ENCODE peak calls at places on chromosomes 2 and 18, in seven cellular contexts. G, I, Q, P, E, H and O are unnamed samples.

GRCh38 chr18:11953113-11953512 is 28.2 kb upstream of the IMPA2 start:
- DNase-seq in Q (no peak), G (no peak), I (no peak), E (no peak), P (no peak), H (peak; percentile 11), O (no peak)

GRCh38 chr2:184596819-184597411 is 1.4 kb upstream of the ZNF804A start:
- DNase-seq in E (no peak), Q (no peak), H (peak; percentile 81), P (peak; percentile 56), G (no peak), I (no peak), O (no peak)

GRCh38 chr2:138841459-138841858 is 61.3 kb upstream of the NXPH2 start:
- DNase-seq in H (no peak), P (no peak), I (no peak), E (no peak), Q (no peak), G (no peak), O (no peak)

GRCh38 chr18:48336332-48336731 is 72.9 kb downstream of the ZBTB7C start:
- DNase-seq in H (no peak), E (no peak), G (no peak), I (no peak), P (no peak), Q (no peak), O (no peak)

GRCh38 chr2:7180641-7181370 is 263.6 kb downstream of the RNF144A start:
- DNase-seq in G (no peak), I (no peak), E (no peak), P (no peak), Q (no peak), H (no peak), O (no peak)

GRCh38 chr18:62606106-62606505 is 83.3 kb downstream of the ZCCHC2 start:
- DNase-seq in P (no peak), Q (no peak), I (no peak), G (no peak), H (peak; percentile 32), E (no peak), O (no peak)

GRCh38 chr2:10333966-10334365 is 31.3 kb downstream of the HPCAL1 start:
- DNase-seq in G (no peak), E (no peak), Q (no peak), H (no peak), P (no peak), I (no peak), O (no peak)

GRCh38 chr2:211408485-211408884 is 852.1 kb downstream of the CPS1 start:
- DNase-seq in P (no peak), I (no peak), E (no peak), H (no peak), G (no peak), Q (no peak), O (no peak)

GRCh38 chr2:26693287-26693849 is 846 bp downstream of the KCNK3 start:
- DNase-seq in I (no peak), Q (no peak), G (no peak), H (no peak), E (no peak), P (no peak), O (no peak)

GRCh38 chr2:160479269-160479668 is 14.3 kb downstream of the RBMS1 start:
- DNase-seq in H (no peak), I (no peak), P (no peak), E (no peak), G (no peak), Q (no peak), O (no peak)

GRCh38 chr2:189164732-189165131 is 14.8 kb downstream of the COL5A2 start:
- DNase-seq in H (peak; percentile 80), P (peak; percentile 77), E (no peak), G (no peak), I (no peak), Q (no peak), O (no peak)

GRCh38 chr2:5766621-5767020 is 74.4 kb downstream of the SOX11 start:
- DNase-seq in I (no peak), H (peak; percentile 83), G (no peak), P (no peak), Q (no peak), E (no peak), O (no peak)

GRCh38 chr2:241867776-241868420 is 1.6 kb upstream of the RTP5 start:
- DNase-seq in I (no peak), Q (peak; percentile 64), G (no peak), E (no peak), P (no peak), H (no peak), O (peak; percentile 75)

GRCh38 chr2:47564129-47564528 is 161.2 kb downstream of the MSH2 start:
- DNase-seq in I (no peak), P (no peak), H (no peak), E (no peak), Q (no peak), G (no peak), O (no peak)

GRCh38 chr2:47568164-47568861 is 165.4 kb downstream of the MSH2 start:
- DNase-seq in E (no peak), P (no peak), G (no peak), I (no peak), H (no peak), Q (no peak), O (no peak)

GRCh38 chr2:47572136-47572535 is 169.2 kb downstream of the MSH2 start:
- DNase-seq in P (no peak), G (no peak), I (no peak), Q (no peak), H (no peak), E (no peak), O (no peak)

GRCh38 chr2:47566207-47566858 is 163.4 kb downstream of the MSH2 start:
- DNase-seq in E (no peak), Q (no peak), I (no peak), P (no peak), H (no peak), G (no peak), O (no peak)

DNA sequence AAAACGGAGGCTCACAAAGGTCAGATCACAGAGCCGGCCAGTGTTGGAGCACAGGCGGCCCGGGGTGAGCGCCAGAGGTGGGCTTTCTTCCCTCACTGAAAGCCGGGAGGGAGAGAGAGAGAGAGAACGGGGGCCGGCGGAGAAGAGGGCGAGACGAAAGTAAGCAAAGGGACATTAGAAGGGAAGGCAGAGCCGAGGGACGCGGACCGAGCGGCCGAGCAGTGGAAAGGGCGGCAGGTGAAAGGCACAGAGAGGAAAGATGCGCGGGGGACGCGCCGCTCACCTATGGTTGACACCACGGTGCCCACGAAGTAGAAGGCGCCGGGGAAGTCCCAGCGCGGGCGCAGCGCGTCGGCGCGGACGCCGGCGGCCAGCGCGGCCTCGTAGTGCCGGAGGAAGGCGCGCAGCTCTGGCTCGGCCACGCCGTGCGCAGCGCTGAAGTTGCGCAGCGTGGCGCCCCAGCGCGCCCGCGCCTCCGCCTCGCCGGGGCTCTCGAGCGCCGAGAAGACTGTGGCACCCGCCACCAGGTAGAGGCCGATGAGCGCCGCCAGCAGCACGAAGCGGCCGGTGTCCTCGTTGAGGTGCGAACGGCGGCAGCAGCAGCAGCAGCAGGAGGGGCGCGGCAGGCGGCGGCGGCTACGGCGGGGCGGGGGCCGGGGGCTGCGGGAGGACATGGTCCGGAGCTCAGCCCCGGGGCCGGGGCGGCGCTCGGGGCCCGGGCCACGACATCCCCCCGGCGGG is 166.9 kb downstream of the MSH2 start:
- DNase-seq in I (no peak), H (peak; percentile 6), G (no peak), Q (no peak), P (no peak), E (no peak), O (no peak)
- H3K4me3 ChIP-seq in I (no peak overlapping the region), H (no peak overlapping the region), G (peak overlapping the region; percentile 8), Q (no peak overlapping the region), P (no peak overlapping the region), E (peak overlapping the region; percentile 44), O (peak overlapping the region; percentile 42)

DNA sequence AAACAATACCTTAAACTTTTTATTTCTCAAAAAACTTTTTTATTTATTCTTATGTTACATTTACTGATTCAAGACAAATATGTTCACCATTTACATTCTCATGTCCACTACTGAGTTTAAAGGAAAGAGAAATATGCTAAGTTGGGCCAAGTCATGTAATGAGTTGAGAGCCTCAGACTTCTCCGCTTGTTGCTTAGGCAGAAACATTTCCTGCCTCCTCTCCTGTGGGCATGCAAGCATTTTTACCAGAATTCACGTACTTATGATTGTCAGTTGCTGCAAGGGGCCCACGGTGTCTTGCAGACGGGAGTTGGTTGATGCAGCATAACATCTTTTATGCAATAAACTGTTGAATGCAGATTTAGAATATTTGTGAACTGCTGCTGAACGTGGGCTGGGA is 51.8 kb downstream of the MYO1B start:
- DNase-seq in Q (no peak), H (peak; percentile 22), I (no peak), E (no peak), P (no peak), G (no peak), O (no peak)
- H3K4me3 ChIP-seq in Q (no peak overlapping the region), H (no peak overlapping the region), I (no peak overlapping the region), E (no peak overlapping the region), P (no peak overlapping the region), G (no peak overlapping the region), O (no peak overlapping the region)

GRCh38 chr18:51195602-51196115 is 1.8 kb downstream of the MEX3C start:
- DNase-seq in G (no peak), I (no peak), Q (peak; percentile 8), H (peak; percentile 60), E (no peak), P (no peak), O (no peak)

GRCh38 chr18:51196116-51196810 is 1.2 kb downstream of the MEX3C start:
- DNase-seq in E (no peak), I (peak; percentile 93), Q (peak; percentile 19), H (peak; percentile 15), P (no peak), G (peak; percentile 72), O (peak; percentile 74)

GRCh38 chr18:51193621-51194287 is 3.7 kb downstream of the MEX3C start:
- DNase-seq in H (peak; percentile 54), G (no peak), P (peak; percentile 43), E (no peak), I (no peak), Q (no peak), O (no peak)

GRCh38 chr18:51195086-51195601 is 2.3 kb downstream of the MEX3C start:
- DNase-seq in H (peak; percentile 49), E (no peak), I (no peak), Q (no peak), G (no peak), P (no peak), O (no peak)

GRCh38 chr18:51194604-51195003 is 2.9 kb downstream of the MEX3C start:
- DNase-seq in G (no peak), I (no peak), P (no peak), E (no peak), Q (no peak), H (no peak), O (no peak)
- H3K4me3 ChIP-seq in G (peak overlapping the region; percentile 81), I (peak overlapping the region; percentile 1), P (peak overlapping the region; percentile 87), E (peak overlapping the region; percentile 90), Q (peak overlapping the region; percentile 74), H (peak overlapping the region; percentile 98), O (peak overlapping the region; percentile 84)

GRCh38 chr2:230797515-230798495 is 66.9 kb upstream of the ITM2C start:
- DNase-seq in H (peak; percentile 87), Q (no peak), E (no peak), I (no peak), G (no peak), P (peak; percentile 61), O (no peak)

GRCh38 chr2:230793573-230794359 is 71.0 kb upstream of the ITM2C start:
- DNase-seq in E (no peak), H (peak; percentile 100), Q (peak; percentile 54), P (peak; percentile 98), I (peak; percentile 74), G (peak; percentile 57), O (peak; percentile 84)

GRCh38 chr2:230796280-230796862 is 68.4 kb upstream of the ITM2C start:
- DNase-seq in G (no peak), P (peak; percentile 54), I (no peak), Q (no peak), E (no peak), H (peak; percentile 69), O (no peak)

GRCh38 chr2:230795856-230796255 is 68.9 kb upstream of the ITM2C start:
- DNase-seq in H (no peak), I (no peak), E (no peak), G (no peak), Q (no peak), P (no peak), O (no peak)

GRCh38 chr2:230794472-230794871 is 70.3 kb upstream of the ITM2C start:
- DNase-seq in Q (peak; percentile 35), H (peak; percentile 19), I (no peak), G (no peak), P (no peak), E (no peak), O (peak; percentile 35)
- H3K4me3 ChIP-seq in Q (peak overlapping the region; percentile 24), H (no peak overlapping the region), I (no peak overlapping the region), G (no peak overlapping the region), P (no peak overlapping the region), E (no peak overlapping the region), O (no peak overlapping the region)